ENCODE peak calls at places on chromosomes 3 and 15, in four cellular contexts. L is GM12864, M is mesothelial cell of epicardium, G is cardiac fibroblast. S is an unnamed sample.

GRCh38 chr15:67119238-67119846 is 53.9 kb downstream of the SMAD3 start:
- DNase-seq in L (no peak), M (no peak), G (no peak), S (no peak)

GRCh38 chr3:127997016-127997415 is 55.2 kb upstream of the SEC61A1 start:
- DNase-seq in L (no peak), M (no peak), G (no peak), S (no peak)

GRCh38 chr3:27667751-27668150 is 54.4 kb downstream of the EOMES start:
- DNase-seq in L (no peak), M (no peak), G (no peak), S (no peak)

GRCh38 chr3:141405581-141405980 is 37.3 kb downstream of the ZBTB38 start:
- DNase-seq in L (no peak), M (no peak), G (peak; percentile 60), S (no peak)

GRCh38 chr3:128504957-128505730 is 12.1 kb upstream of the GATA2 start:
- DNase-seq in L (no peak), M (no peak), G (no peak), S (no peak)

GRCh38 chr3:168285506-168285905 is 189.8 kb upstream of the GOLIM4 start:
- DNase-seq in L (no peak), M (no peak), G (no peak), S (peak; percentile 5)

GRCh38 chr3:126309162-126309561 is 48.0 kb downstream of the KLF15 start:
- DNase-seq in L (no peak), M (no peak), G (no peak), S (no peak)

GRCh38 chr3:162096874-162097273 is 600.3 kb downstream of the OTOL1 start:
- DNase-seq in L (no peak), M (no peak), G (peak; percentile 27), S (no peak)

GRCh38 chr15:31222769-31223345 is 103.8 kb upstream of the KLF13 start:
- DNase-seq in L (no peak), M (no peak), G (no peak), S (no peak)

GRCh38 chr3:10334461-10334860 is 13.5 kb upstream of the SEC13 start:
- DNase-seq in L (no peak), M (no peak), G (peak; percentile 71), S (no peak)

GRCh38 chr3:185630182-185630622 is 44.1 kb downstream of the SENP2 start:
- DNase-seq in L (no peak), M (no peak), G (peak; percentile 68), S (no peak)

GRCh38 chr15:57111002-57111401 is 192.6 kb downstream of the TCF12 start:
- DNase-seq in L (no peak), M (no peak), G (no peak), S (no peak)

GRCh38 chr15:83046558-83047127 is 20.4 kb downstream of the BTBD1 start:
- DNase-seq in L (no peak), M (no peak), G (peak; percentile 80), S (no peak)

DNA sequence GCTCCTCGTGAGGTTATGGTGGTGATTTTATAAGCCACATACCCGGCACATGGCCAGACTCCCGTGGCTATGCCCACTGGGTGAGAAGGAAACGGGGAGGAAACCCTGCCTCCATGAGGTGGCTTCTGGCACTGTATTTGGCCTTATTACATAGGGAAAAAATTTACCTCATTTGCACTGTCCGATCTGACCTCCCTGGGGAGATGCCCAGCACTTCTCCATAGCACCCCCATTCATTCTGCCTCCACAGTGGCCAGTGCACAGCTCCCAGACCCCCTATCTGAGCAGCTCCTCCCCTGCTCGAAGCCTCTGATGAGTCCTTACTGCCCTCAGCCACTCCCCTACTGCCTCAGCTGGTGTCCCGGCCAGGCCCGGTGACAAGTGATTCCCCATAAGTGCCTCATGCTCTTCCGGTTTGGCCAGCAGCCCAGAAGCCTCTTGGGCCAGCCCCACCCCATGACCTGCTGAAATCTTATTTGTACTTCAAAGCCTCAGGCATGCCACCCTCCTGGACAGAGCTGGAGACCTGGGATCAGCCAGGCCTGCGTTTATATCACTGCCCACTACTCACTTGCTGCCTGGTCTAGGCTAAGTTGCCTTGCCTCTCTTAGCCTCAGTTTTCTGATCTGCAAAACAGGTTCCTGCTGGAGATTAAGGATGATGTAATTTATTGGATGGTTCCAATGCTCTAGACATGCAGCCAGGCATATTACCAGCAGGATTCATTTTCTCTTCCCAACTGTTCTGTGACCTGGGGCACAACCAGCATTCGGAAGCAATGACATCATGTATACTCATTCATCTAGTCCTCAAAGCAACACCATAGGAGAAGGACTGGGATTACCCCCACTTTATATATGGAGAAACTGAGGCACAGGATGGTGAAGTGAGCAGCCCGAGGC is 30.6 kb upstream of the SLC6A6 start:
- DNase-seq in L (no peak), M (no peak), G (peak; percentile 72), S (no peak)
- TF ChIP-seq CTCF in L (no peak), M (no peak), G (no peak), S (no peak)

GRCh38 chr3:58737644-58738043 is 71.1 kb upstream of the FAM3D start:
- DNase-seq in L (no peak), M (no peak), G (no peak), S (no peak)

GRCh38 chr3:58728723-58729122 is 62.1 kb upstream of the FAM3D start:
- DNase-seq in L (no peak), M (no peak), G (no peak), S (no peak)

DNA sequence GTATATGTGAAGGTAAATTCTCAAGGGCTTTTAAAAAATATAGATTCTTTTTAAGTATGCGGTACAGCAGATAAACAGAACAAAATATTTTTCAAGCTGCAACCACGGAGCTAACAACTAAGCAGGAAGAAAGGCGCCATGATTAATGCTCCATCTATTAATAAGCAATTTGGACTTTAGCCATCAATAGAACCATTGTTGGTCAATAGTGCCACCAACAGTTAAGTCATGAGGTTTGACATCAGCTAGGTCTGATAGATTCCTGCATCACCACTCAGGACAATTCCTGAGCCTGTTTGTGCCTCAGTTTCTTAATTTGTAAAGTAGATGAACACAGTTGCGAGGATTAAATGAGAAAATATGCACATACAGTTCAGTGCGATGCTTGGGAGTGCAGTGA is 65.1 kb upstream of the FAM3D start:
- DNase-seq in L (no peak), M (no peak), G (no peak), S (no peak)
- TF ChIP-seq CTCF in L (no peak), M (no peak), G (no peak), S (peak; percentile 18)

DNA sequence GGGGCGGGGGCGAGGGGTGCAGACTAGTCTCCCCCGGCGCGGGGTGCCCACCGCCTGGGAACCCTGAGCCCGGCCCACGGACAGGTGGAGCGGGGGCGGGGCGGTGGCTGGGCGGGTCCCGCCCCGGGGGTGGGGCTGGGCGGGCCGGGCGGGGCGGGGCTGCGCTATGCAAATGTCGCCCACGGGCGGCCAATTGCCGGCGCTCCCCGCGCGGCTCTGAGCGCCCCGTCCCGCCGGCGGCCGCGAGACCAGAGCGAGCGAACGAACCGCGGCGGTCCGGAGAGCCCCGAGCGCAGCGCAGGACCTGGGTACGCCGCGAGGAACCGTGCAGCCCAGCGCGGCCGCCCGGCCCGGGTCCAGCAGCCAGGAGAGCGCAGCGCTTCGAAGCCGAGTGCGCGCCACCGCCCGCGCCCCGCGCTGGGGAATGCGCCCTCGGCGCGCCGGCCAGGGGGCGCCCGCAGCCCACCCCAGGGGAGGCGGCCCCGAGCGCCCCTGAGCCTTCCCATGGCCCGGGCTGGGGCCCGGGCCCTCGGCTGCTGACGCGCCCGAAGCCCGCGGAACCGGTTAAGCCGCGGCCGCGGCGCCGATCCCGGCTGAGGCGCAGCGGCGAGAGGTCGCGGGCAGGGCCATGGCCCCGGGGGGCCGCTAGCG is at the start of gene SEMA3F:
- DNase-seq in L (peak; percentile 15), M (peak; percentile 73), G (peak; percentile 44), S (peak; percentile 97)
- TF ChIP-seq CTCF in L (no peak), M (no peak), G (no peak), S (no peak)

DNA sequence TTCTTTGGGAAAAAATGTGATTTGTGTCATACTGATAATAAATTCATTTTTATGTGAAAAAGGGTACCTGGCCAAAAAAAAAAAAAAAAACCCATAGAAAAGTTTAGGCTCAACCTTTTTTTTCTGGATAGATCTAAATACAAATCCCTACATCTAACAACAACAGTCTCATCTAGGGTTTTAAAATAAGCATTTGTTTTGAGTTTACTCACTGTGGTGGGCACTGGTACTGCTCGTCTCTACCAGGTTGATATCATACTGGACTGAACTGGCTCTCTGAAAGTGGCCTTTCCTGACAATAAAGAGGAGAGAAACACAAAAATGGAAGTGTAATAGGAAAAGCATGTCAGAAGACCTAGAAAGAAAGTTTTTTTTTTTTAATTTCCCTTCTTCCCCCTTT is 52.0 kb downstream of the FBXO22 start:
- DNase-seq in L (no peak), M (no peak), G (no peak), S (no peak)
- TF ChIP-seq CTCF in L (peak; percentile 11), M (no peak), G (no peak), S (no peak)

GRCh38 chr3:40452876-40453730 is 4.0 kb upstream of the RPL14 start:
- DNase-seq in L (peak; percentile 97), M (peak; percentile 91), G (peak; percentile 99), S (peak; percentile 94)
- TF ChIP-seq CTCF in L (no peak), M (no peak), G (no peak), S (no peak)